ENCODE peak calls at places on chromosomes 7 and 10, in ten cellular contexts. Y is pancreas, Z is sigmoid colon, R is transverse colon, G is HCT116, J is right lobe of liver, F is ovary, U is left ventricle myocardium inferior, W is uterus, E is Caco-2. L is an unnamed sample.

GRCh38 chr7:24786306-24786705 is 29.0 kb upstream of the GSDME start:
- DNase-seq in Y (no peak), Z (no peak), R (no peak), G (no peak), J (no peak), F (no peak), U (no peak), W (no peak), E (no peak), L (no peak)

GRCh38 chr10:132429281-132430230 is 32.6 kb downstream of the PWWP2B start:
- DNase-seq in Y (peak; percentile 63), Z (no peak), R (peak; percentile 65), G (no peak), J (no peak), F (no peak), U (no peak), W (no peak), E (no peak), L (no peak)

GRCh38 chr10:43256531-43257209 is 10.2 kb downstream of the RASGEF1A start:
- DNase-seq in Y (no peak), Z (no peak), R (no peak), G (no peak), J (no peak), F (peak; percentile 13), U (no peak), W (no peak), E (no peak), L (no peak)

GRCh38 chr7:44310221-44310848 is 15.1 kb downstream of the CAMK2B start:
- DNase-seq in Y (no peak), Z (no peak), R (no peak), G (no peak), J (no peak), F (peak; percentile 29), U (no peak), W (no peak), E (no peak), L (no peak)

GRCh38 chr10:98217793-98218192 is 50.2 kb downstream of the LOXL4 start:
- DNase-seq in Y (no peak), Z (no peak), R (no peak), G (no peak), J (no peak), F (no peak), U (no peak), W (no peak), E (no peak), L (no peak)

GRCh38 chr7:76515999-76516443 is 5.7 kb downstream of the UPK3B start:
- DNase-seq in Y (no peak), Z (peak; percentile 61), R (peak; percentile 48), G (no peak), J (peak; percentile 57), F (no peak), U (peak; percentile 65), W (no peak), E (no peak), L (no peak)

GRCh38 chr7:8295638-8296361 is 33.8 kb upstream of the ICA1 start:
- DNase-seq in Y (no peak), Z (no peak), R (peak; percentile 23), G (peak; percentile 89), J (no peak), F (no peak), U (no peak), W (no peak), E (peak; percentile 63), L (peak; percentile 81)

GRCh38 chr10:91022924-91023707 is 102.2 kb upstream of the ANKRD1 start:
- DNase-seq in Y (no peak), Z (peak; percentile 66), R (no peak), G (no peak), J (no peak), F (no peak), U (no peak), W (no peak), E (no peak), L (peak; percentile 21)

GRCh38 chr10:25390733-25391132 is 215.9 kb downstream of the GPR158 start:
- DNase-seq in Y (no peak), Z (no peak), R (no peak), G (no peak), J (no peak), F (no peak), U (no peak), W (no peak), E (no peak), L (no peak)

GRCh38 chr10:28679941-28680752 is 2.8 kb downstream of the BAMBI start:
- DNase-seq in Y (no peak), Z (no peak), R (no peak), G (no peak), J (peak; percentile 62), F (no peak), U (no peak), W (no peak), E (peak; percentile 43), L (peak; percentile 36)
- TF ChIP-seq CTCF in Y (no peak), Z (peak; percentile 11), R (peak; percentile 22), G (no peak), J (peak; percentile 32), F (peak; percentile 24), U (peak; percentile 56), W (no peak), E (peak; percentile 61), L (peak; percentile 38)

GRCh38 chr10:26486985-26487850 is 49.1 kb downstream of the APBB1IP start:
- DNase-seq in Y (no peak), Z (no peak), R (peak; percentile 17), G (peak; percentile 55), J (no peak), F (no peak), U (no peak), W (peak; percentile 28), E (peak; percentile 57), L (peak; percentile 95)
- H3K4me3 ChIP-seq in Y (no peak overlapping the region), Z (no peak overlapping the region), R (no peak overlapping the region), G (peak overlapping the region; percentile 16), J (no peak overlapping the region), F (no peak overlapping the region), U (peak overlapping the region; percentile 13), W (no peak overlapping the region), E (no peak overlapping the region), L (no peak overlapping the region)

GRCh38 chr10:110221721-110222261 is 14.4 kb downstream of the MXI1 start:
- DNase-seq in Y (peak; percentile 84), Z (peak; percentile 95), R (peak; percentile 72), G (peak; percentile 84), J (peak; percentile 62), F (peak; percentile 84), U (peak; percentile 77), W (peak; percentile 84), E (peak; percentile 66), L (peak; percentile 93)
- TF ChIP-seq CTCF in Y (no peak), Z (no peak), R (no peak), G (peak; percentile 47), J (peak; percentile 23), F (no peak), U (peak; percentile 33), W (no peak), E (peak; percentile 51), L (peak; percentile 43)

GRCh38 chr10:79247373-79248137 is 99.7 kb upstream of the PPIF start:
- DNase-seq in Y (no peak), Z (no peak), R (no peak), G (no peak), J (no peak), F (no peak), U (no peak), W (no peak), E (no peak), L (no peak)
- H3K4me3 ChIP-seq in Y (no peak overlapping the region), Z (no peak overlapping the region), R (no peak overlapping the region), G (no peak overlapping the region), J (no peak overlapping the region), F (no peak overlapping the region), U (peak overlapping the region; percentile 70), W (no peak overlapping the region), E (no peak overlapping the region), L (no peak overlapping the region)

GRCh38 chr7:96772295-96772694 is 62.6 kb upstream of the SEM1 start:
- DNase-seq in Y (no peak), Z (no peak), R (no peak), G (no peak), J (no peak), F (no peak), U (no peak), W (no peak), E (no peak), L (no peak)

GRCh38 chr7:96781919-96782318 is 72.3 kb upstream of the SEM1 start:
- DNase-seq in Y (no peak), Z (no peak), R (no peak), G (no peak), J (no peak), F (no peak), U (no peak), W (no peak), E (no peak), L (no peak)

GRCh38 chr7:96775046-96775445 is 65.4 kb upstream of the SEM1 start:
- DNase-seq in Y (no peak), Z (no peak), R (no peak), G (no peak), J (no peak), F (no peak), U (no peak), W (no peak), E (no peak), L (no peak)

GRCh38 chr7:96773483-96773882 is 63.8 kb upstream of the SEM1 start:
- DNase-seq in Y (no peak), Z (no peak), R (no peak), G (no peak), J (no peak), F (no peak), U (no peak), W (no peak), E (no peak), L (no peak)

GRCh38 chr7:96778263-96778662 is 68.6 kb upstream of the SEM1 start:
- DNase-seq in Y (no peak), Z (no peak), R (no peak), G (peak; percentile 4), J (no peak), F (no peak), U (no peak), W (no peak), E (no peak), L (no peak)
- TF ChIP-seq CTCF in Y (no peak), Z (no peak), R (no peak), G (peak; percentile 47), J (peak; percentile 7), F (no peak), U (no peak), W (no peak), E (peak; percentile 61), L (no peak)